ENCODE peak calls at places on chromosomes 7 and 10, in ten cellular contexts. S is A172; O is activated T-helper 1 cell treated with anti-CD3 and anti-CD28 coated beads, Interleukin-2, amount 50 U/mL, for 16 hours; N is T-cell; V is ovary; I is AG08396; M is H54; L is T-helper 1 cell; J is mammary epithelial cell; Y is NT2/D1. Q is an unnamed sample.

GRCh38 chr10:124223001-124223710 is 129.8 kb upstream of the CHST15 start:
- DNase-seq in Y (no peak), O (no peak), J (no peak), N (no peak), I (no peak), L (no peak), S (no peak), V (no peak), M (no peak), Q (no peak)

GRCh38 chr10:13001041-13001886 is at the start of gene CCDC3:
- DNase-seq in N (no peak), M (no peak), J (no peak), V (peak; percentile 65), Y (no peak), L (no peak), O (no peak), S (no peak), I (peak; percentile 19), Q (peak; percentile 53)

GRCh38 chr10:95841711-95842498 is 65.9 kb upstream of the CC2D2B start:
- DNase-seq in L (no peak), I (peak; percentile 34), S (peak; percentile 55), Y (peak; percentile 6), O (no peak), V (no peak), N (peak; percentile 15), J (peak; percentile 40), M (peak; percentile 19), Q (peak; percentile 58)

GRCh38 chr7:132817844-132818427 is 241.7 kb upstream of the PLXNA4 start:
- DNase-seq in J (no peak), N (no peak), V (no peak), I (peak; percentile 36), L (no peak), Y (no peak), S (no peak), O (no peak), M (no peak), Q (no peak)

GRCh38 chr10:24858244-24858907 is 94.0 kb downstream of the PRTFDC1 start:
- DNase-seq in I (no peak), L (no peak), N (no peak), M (no peak), S (peak; percentile 78), V (no peak), Y (peak; percentile 28), J (peak; percentile 66), O (no peak), Q (peak; percentile 60)

GRCh38 chr10:97823734-97824133 is 25.9 kb upstream of the GOLGA7B start:
- DNase-seq in S (no peak), I (no peak), Y (no peak), M (no peak), L (no peak), O (no peak), J (no peak), N (no peak), V (no peak), Q (no peak)

GRCh38 chr7:152571031-152571430 is 104.9 kb downstream of the XRCC2 start:
- DNase-seq in N (no peak), M (no peak), L (no peak), I (no peak), S (no peak), V (no peak), O (no peak), Y (no peak), J (no peak), Q (no peak)

GRCh38 chr7:101936612-101937231 is 119.3 kb downstream of the CUX1 start:
- DNase-seq in Y (peak; percentile 71), J (no peak), N (no peak), S (no peak), V (peak; percentile 74), L (no peak), M (no peak), O (no peak), I (no peak), Q (peak; percentile 92)

GRCh38 chr10:19310121-19310520 is 261.5 kb downstream of the MALRD1 start:
- DNase-seq in L (no peak), O (no peak), I (no peak), N (no peak), S (no peak), J (no peak), Y (no peak), V (no peak), M (no peak), Q (no peak)

GRCh38 chr10:132363921-132364593 is 32.1 kb downstream of the LRRC27 start:
- DNase-seq in M (no peak), J (no peak), I (no peak), N (no peak), V (peak; percentile 14), L (no peak), Y (no peak), S (no peak), O (peak; percentile 16), Q (no peak)

GRCh38 chr7:148738737-148739535 is 40.2 kb downstream of the CUL1 start:
- DNase-seq in Y (no peak), O (no peak), L (no peak), N (no peak), V (no peak), S (peak; percentile 6), I (no peak), M (no peak), J (no peak), Q (no peak)

GRCh38 chr7:41189866-41190265 is 513.0 kb downstream of the INHBA start:
- DNase-seq in N (no peak), M (peak; percentile 52), J (peak; percentile 97), L (no peak), Y (no peak), I (peak; percentile 48), O (no peak), S (peak; percentile 95), V (no peak), Q (peak; percentile 88)

GRCh38 chr7:134058980-134059379 is 68.2 kb upstream of the LRGUK start:
- DNase-seq in O (no peak), V (no peak), N (no peak), Y (no peak), M (no peak), I (peak; percentile 11), L (no peak), J (no peak), S (no peak), Q (no peak)

Q was measured in SJSA1.